ENCODE peak calls at places on chromosomes 5 and 9, in four cellular contexts. One of them, this sample, is unnamed. For H3K4me1, the result is how much of the 10 kb centered on the place peaks cover.

GRCh38 chr5:169805527-169805934 is 168.5 kb downstream of the DOCK2 start:
- DNase-seq in fibroblast of lung: peak
- DNase-seq in upper lobe of right lung: no peak
- DNase-seq in breast epithelium: no peak
- DNase-seq in this sample: no peak

GRCh38 chr5:95644351-95645042 is 2.1 kb upstream of the RFESD start:
- DNase-seq in fibroblast of lung: peak
- DNase-seq in upper lobe of right lung: no peak
- DNase-seq in breast epithelium: no peak
- DNase-seq in this sample: peak

GRCh38 chr9:87672586-87672985 is 53.3 kb upstream of the CTSL start:
- DNase-seq in fibroblast of lung: no peak
- DNase-seq in upper lobe of right lung: no peak
- DNase-seq in breast epithelium: no peak
- DNase-seq in this sample: no peak

GRCh38 chr9:20553750-20554149 is 68.5 kb downstream of the MLLT3 start:
- DNase-seq in fibroblast of lung: no peak
- DNase-seq in upper lobe of right lung: no peak
- DNase-seq in breast epithelium: no peak
- DNase-seq in this sample: no peak

GRCh38 chr5:176534640-176535039 is 2.6 kb downstream of the RNF44 start:
- DNase-seq in fibroblast of lung: no peak
- DNase-seq in upper lobe of right lung: no peak
- DNase-seq in breast epithelium: no peak
- DNase-seq in this sample: no peak

GRCh38 chr9:127776195-127776918 is 2.1 kb downstream of the SH2D3C start:
- DNase-seq in fibroblast of lung: no peak
- DNase-seq in upper lobe of right lung: peak
- DNase-seq in breast epithelium: no peak
- DNase-seq in this sample: no peak

GRCh38 chr9:136090768-136091581 is 4.1 kb downstream of the NACC2 start:
- DNase-seq in fibroblast of lung: peak
- DNase-seq in upper lobe of right lung: peak
- DNase-seq in breast epithelium: no peak
- DNase-seq in this sample: no peak

GRCh38 chr9:76667521-76667957 is 96.7 kb upstream of the PCA3 start:
- DNase-seq in fibroblast of lung: peak
- DNase-seq in upper lobe of right lung: no peak
- DNase-seq in breast epithelium: no peak
- DNase-seq in this sample: no peak

GRCh38 chr9:89929721-89930480 is 325.1 kb downstream of the GADD45G start:
- DNase-seq in fibroblast of lung: peak
- DNase-seq in upper lobe of right lung: no peak
- DNase-seq in breast epithelium: no peak
- DNase-seq in this sample: no peak

GRCh38 chr9:136249881-136250559 is 4.4 kb upstream of the QSOX2 start:
- DNase-seq in fibroblast of lung: no peak
- DNase-seq in upper lobe of right lung: no peak
- DNase-seq in breast epithelium: no peak
- DNase-seq in this sample: no peak

GRCh38 chr5:156617426-156617825 is 232.7 kb upstream of the PPP1R2B start:
- DNase-seq in fibroblast of lung: no peak
- DNase-seq in upper lobe of right lung: no peak
- DNase-seq in breast epithelium: no peak
- DNase-seq in this sample: no peak

GRCh38 chr5:179319123-179319522 is 26.1 kb downstream of the ADAMTS2 start:
- DNase-seq in fibroblast of lung: no peak
- DNase-seq in upper lobe of right lung: peak
- DNase-seq in breast epithelium: no peak
- DNase-seq in this sample: no peak

GRCh38 chr5:171484460-171484899 is 65.0 kb downstream of the FGF18 start:
- DNase-seq in fibroblast of lung: peak
- DNase-seq in upper lobe of right lung: no peak
- DNase-seq in breast epithelium: no peak
- DNase-seq in this sample: peak

GRCh38 chr5:98128271-98128670 is 645.2 kb upstream of the RGMB start:
- DNase-seq in fibroblast of lung: no peak
- DNase-seq in upper lobe of right lung: no peak
- DNase-seq in breast epithelium: no peak
- DNase-seq in this sample: no peak

GRCh38 chr5:140565024-140565779 is 574 bp downstream of the SLC35A4 start:
- DNase-seq in fibroblast of lung: peak
- DNase-seq in upper lobe of right lung: no peak
- DNase-seq in breast epithelium: no peak
- DNase-seq in this sample: no peak

GRCh38 chr9:13033959-13034695 is 245.4 kb downstream of the MPDZ start:
- DNase-seq in fibroblast of lung: peak
- DNase-seq in upper lobe of right lung: peak
- DNase-seq in breast epithelium: peak
- DNase-seq in this sample: peak

GRCh38 chr5:66246621-66247020 is 102.5 kb downstream of the SREK1 start:
- DNase-seq in fibroblast of lung: peak
- DNase-seq in upper lobe of right lung: no peak
- DNase-seq in breast epithelium: no peak
- DNase-seq in this sample: no peak

GRCh38 chr9:4433379-4433778 is 56.9 kb upstream of the SLC1A1 start:
- DNase-seq in fibroblast of lung: no peak
- DNase-seq in upper lobe of right lung: no peak
- DNase-seq in breast epithelium: no peak
- DNase-seq in this sample: no peak

GRCh38 chr5:75335952-75336624 is 932 bp upstream of the HMGCR start:
- DNase-seq in fibroblast of lung: peak
- DNase-seq in upper lobe of right lung: no peak
- DNase-seq in breast epithelium: no peak
- DNase-seq in this sample: peak

GRCh38 chr5:177985430-177986040 is 10.5 kb downstream of the PROP1 start:
- DNase-seq in fibroblast of lung: no peak
- DNase-seq in upper lobe of right lung: no peak
- DNase-seq in breast epithelium: no peak
- DNase-seq in this sample: no peak

GRCh38 chr5:128973244-128973643 is 8.0 kb downstream of the SLC27A6 start:
- DNase-seq in fibroblast of lung: no peak
- DNase-seq in upper lobe of right lung: no peak
- DNase-seq in breast epithelium: no peak
- DNase-seq in this sample: no peak

GRCh38 chr9:118418887-118419620 is 714.9 kb downstream of the TLR4 start:
- DNase-seq in fibroblast of lung: peak
- DNase-seq in upper lobe of right lung: no peak
- DNase-seq in breast epithelium: no peak
- DNase-seq in this sample: no peak

GRCh38 chr5:75891736-75892135 is 174.5 kb upstream of the POC5 start:
- DNase-seq in fibroblast of lung: no peak
- DNase-seq in upper lobe of right lung: no peak
- DNase-seq in breast epithelium: no peak
- DNase-seq in this sample: no peak

GRCh38 chr5:156388233-156388632 is 61.3 kb downstream of the SGCD start:
- DNase-seq in fibroblast of lung: no peak
- DNase-seq in upper lobe of right lung: no peak
- DNase-seq in breast epithelium: no peak
- DNase-seq in this sample: no peak

GRCh38 chr5:97979740-97980139 is 793.7 kb upstream of the RGMB start:
- DNase-seq in fibroblast of lung: peak
- DNase-seq in upper lobe of right lung: no peak
- DNase-seq in breast epithelium: no peak
- DNase-seq in this sample: no peak

GRCh38 chr5:135596788-135597187 is 18.0 kb upstream of the CXCL14 start:
- DNase-seq in fibroblast of lung: no peak
- DNase-seq in upper lobe of right lung: no peak
- DNase-seq in breast epithelium: no peak
- DNase-seq in this sample: no peak

GRCh38 chr9:136361047-136361756 is 2.3 kb downstream of the DNLZ start:
- DNase-seq in fibroblast of lung: peak
- DNase-seq in upper lobe of right lung: no peak
- DNase-seq in breast epithelium: no peak
- DNase-seq in this sample: no peak

GRCh38 chr5:176864755-176865154 is 34.4 kb downstream of the HK3 start:
- DNase-seq in fibroblast of lung: no peak
- DNase-seq in upper lobe of right lung: no peak
- DNase-seq in breast epithelium: no peak
- DNase-seq in this sample: no peak

GRCh38 chr5:163963881-163964280 is 458.5 kb downstream of the MAT2B start:
- DNase-seq in fibroblast of lung: peak
- DNase-seq in upper lobe of right lung: no peak
- DNase-seq in breast epithelium: no peak
- DNase-seq in this sample: no peak

GRCh38 chr5:14595189-14595588 is 13.6 kb downstream of the OTULINL start:
- DNase-seq in fibroblast of lung: no peak
- DNase-seq in upper lobe of right lung: no peak
- DNase-seq in breast epithelium: no peak
- DNase-seq in this sample: no peak

GRCh38 chr5:132776077-132776931 is 735 bp downstream of the SEPTIN8 start:
- DNase-seq in fibroblast of lung: peak
- DNase-seq in upper lobe of right lung: no peak
- DNase-seq in breast epithelium: no peak
- DNase-seq in this sample: no peak

GRCh38 chr9:126619336-126619919 is 5.7 kb downstream of the LMX1B start:
- DNase-seq in fibroblast of lung: no peak
- DNase-seq in upper lobe of right lung: no peak
- DNase-seq in breast epithelium: no peak
- DNase-seq in this sample: no peak

GRCh38 chr9:126617740-126618133 is 4.0 kb downstream of the LMX1B start:
- DNase-seq in fibroblast of lung: no peak
- DNase-seq in upper lobe of right lung: no peak
- DNase-seq in breast epithelium: no peak
- DNase-seq in this sample: no peak

GRCh38 chr9:126617003-126617739 is 3.4 kb downstream of the LMX1B start:
- DNase-seq in fibroblast of lung: no peak
- DNase-seq in upper lobe of right lung: no peak
- DNase-seq in breast epithelium: no peak
- DNase-seq in this sample: no peak

GRCh38 chr9:126618200-126618589 is 4.5 kb downstream of the LMX1B start:
- DNase-seq in fibroblast of lung: no peak
- DNase-seq in upper lobe of right lung: no peak
- DNase-seq in breast epithelium: no peak
- DNase-seq in this sample: no peak

DNA sequence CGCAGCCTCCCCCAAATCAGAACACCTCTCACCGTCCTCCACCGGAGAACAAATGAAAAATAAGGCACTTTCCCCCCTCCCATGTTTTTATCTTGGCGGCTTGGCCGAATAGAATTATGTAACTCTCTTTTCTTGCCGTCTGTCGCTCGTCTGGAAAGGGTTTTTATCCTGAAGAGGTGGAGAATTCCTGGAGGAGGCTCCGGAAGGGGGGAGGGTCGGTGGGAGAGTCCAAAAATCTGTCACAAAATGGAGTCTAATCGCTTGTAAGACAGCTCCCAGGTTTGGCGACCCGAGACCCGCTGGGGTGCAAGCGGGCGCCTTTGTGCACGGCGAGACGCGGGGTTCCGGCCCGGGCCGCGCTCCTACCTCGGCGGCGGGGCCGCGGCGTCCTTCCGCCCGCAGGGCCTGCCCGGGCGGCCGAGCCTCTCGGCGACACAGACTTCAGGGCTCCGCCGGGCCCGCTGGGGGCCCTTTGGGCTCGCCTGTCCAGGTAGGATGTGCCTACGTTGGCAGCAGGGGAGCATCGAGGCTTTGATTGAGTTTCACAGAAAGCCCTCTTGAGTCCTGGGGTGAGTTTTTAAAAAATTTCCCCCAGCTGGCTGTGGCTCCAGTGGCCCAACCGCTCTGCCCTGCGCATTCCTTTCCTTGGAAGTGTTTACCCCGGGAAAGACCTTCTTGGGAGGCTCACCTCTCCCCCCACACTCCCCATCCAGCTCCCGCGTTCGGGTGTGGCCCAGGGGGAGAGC is 5.0 kb downstream of the LMX1B start:
- DNase-seq in fibroblast of lung: no peak
- DNase-seq in upper lobe of right lung: no peak
- DNase-seq in breast epithelium: no peak
- DNase-seq in this sample: no peak
- H3K4me3 ChIP-seq in fibroblast of lung: no peak
- H3K4me3 ChIP-seq in upper lobe of right lung: no peak
- H3K4me3 ChIP-seq in breast epithelium: peak
- H3K4me3 ChIP-seq in this sample: no peak

DNA sequence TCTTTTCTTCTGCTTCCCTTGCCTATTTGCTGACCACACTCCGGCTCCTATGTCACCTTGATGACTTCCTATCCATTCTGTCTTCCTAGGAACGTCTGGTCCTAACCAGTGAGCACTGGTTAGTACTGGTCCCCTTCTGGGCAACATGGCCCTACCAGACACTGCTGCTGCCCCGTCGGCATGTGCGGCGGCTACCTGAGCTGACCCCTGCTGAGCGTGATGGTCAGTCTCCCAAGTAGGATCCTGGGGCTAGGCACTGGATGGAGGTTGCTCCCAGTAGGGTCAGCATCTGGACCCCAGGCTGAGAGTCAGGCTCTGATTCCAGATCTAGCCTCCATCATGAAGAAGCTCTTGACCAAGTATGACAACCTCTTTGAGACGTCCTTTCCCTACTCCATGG is 2.2 kb downstream of the GALT start:
- DNase-seq in fibroblast of lung: no peak
- DNase-seq in upper lobe of right lung: no peak
- DNase-seq in breast epithelium: no peak
- DNase-seq in this sample: no peak
- H3K4me1 ChIP-seq in fibroblast of lung: under half
- H3K4me1 ChIP-seq in upper lobe of right lung: under half
- H3K4me1 ChIP-seq in breast epithelium: under half
- H3K4me1 ChIP-seq in this sample: under half

GRCh38 chr5:61301345-61301744 is 30.7 kb upstream of the ZSWIM6 start:
- DNase-seq in fibroblast of lung: peak
- DNase-seq in upper lobe of right lung: no peak
- DNase-seq in breast epithelium: no peak
- DNase-seq in this sample: no peak
- TF ChIP-seq CTCF in fibroblast of lung: peak
- TF ChIP-seq CTCF in upper lobe of right lung: no peak
- TF ChIP-seq CTCF in breast epithelium: no peak
- TF ChIP-seq CTCF in this sample: no peak

GRCh38 chr5:150138551-150139265 is 16.9 kb downstream of the PDGFRB start:
- DNase-seq in fibroblast of lung: peak
- DNase-seq in upper lobe of right lung: no peak
- DNase-seq in breast epithelium: peak
- DNase-seq in this sample: peak

GRCh38 chr5:150136841-150137167 is 18.8 kb downstream of the PDGFRB start:
- DNase-seq in fibroblast of lung: no peak
- DNase-seq in upper lobe of right lung: no peak
- DNase-seq in breast epithelium: no peak
- DNase-seq in this sample: no peak

GRCh38 chr5:150139334-150139733 is 16.3 kb downstream of the PDGFRB start:
- DNase-seq in fibroblast of lung: peak
- DNase-seq in upper lobe of right lung: no peak
- DNase-seq in breast epithelium: no peak
- DNase-seq in this sample: no peak

GRCh38 chr5:150137168-150137957 is 18.3 kb downstream of the PDGFRB start:
- DNase-seq in fibroblast of lung: peak
- DNase-seq in upper lobe of right lung: no peak
- DNase-seq in breast epithelium: no peak
- DNase-seq in this sample: no peak

DNA sequence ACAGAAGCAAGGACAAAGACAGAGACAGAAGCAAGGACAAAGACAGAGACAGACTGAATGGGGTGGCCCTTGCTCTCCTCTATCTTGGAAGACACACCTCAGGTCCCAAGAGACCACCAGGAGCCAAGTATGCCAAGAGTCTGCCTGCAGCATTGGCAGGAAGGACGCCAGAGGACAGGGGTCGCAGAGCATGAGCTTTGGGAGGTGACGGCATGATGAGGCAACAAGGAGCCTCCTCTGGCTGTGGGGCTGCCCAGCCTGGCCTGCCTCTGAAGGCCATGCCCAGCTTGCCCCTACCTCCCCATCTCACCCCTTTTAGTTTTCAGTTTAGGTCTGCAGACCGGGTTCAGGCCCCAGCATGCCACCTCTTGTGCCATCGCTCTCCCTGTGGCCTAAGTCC is 17.6 kb downstream of the PDGFRB start:
- DNase-seq in fibroblast of lung: peak
- DNase-seq in upper lobe of right lung: no peak
- DNase-seq in breast epithelium: no peak
- DNase-seq in this sample: peak
- H3K4me3 ChIP-seq in fibroblast of lung: peak
- H3K4me3 ChIP-seq in upper lobe of right lung: no peak
- H3K4me3 ChIP-seq in breast epithelium: peak
- H3K4me3 ChIP-seq in this sample: peak